ENCODE peak calls at places on chromosomes 2 and 18, in six cellular contexts. U is WTC11; V is GM04504; P is HTR-8/SVneo; B is astrocyte of the spinal cord; R is activated naive CD4-positive, alpha-beta T cell. C is an unnamed sample.

GRCh38 chr2:25381502-25381901 is 39.8 kb upstream of the DNMT3A start:
- DNase-seq in U (peak), V (no peak), P (no peak), B (no peak), R (no peak), C (no peak)

GRCh38 chr18:31487251-31488015 is 10.5 kb upstream of the DSG2 start:
- DNase-seq in U (no peak), V (peak), P (peak), B (peak), R (no peak), C (no peak)

GRCh38 chr2:187051350-187051749 is 202.4 kb upstream of the ZSWIM2 start:
- DNase-seq in U (no peak), V (no peak), P (no peak), B (no peak), R (no peak), C (no peak)

GRCh38 chr2:228768818-228769217 is 502.3 kb downstream of the PID1 start:
- DNase-seq in U (no peak), V (peak), P (peak), B (peak), R (no peak), C (peak)

GRCh38 chr2:81858998-81859397 is 1554.4 kb upstream of the LRRTM1 start:
- DNase-seq in U (no peak), V (no peak), P (no peak), B (no peak), R (no peak), C (no peak)

GRCh38 chr2:199602271-199602895 is 144.6 kb upstream of the SATB2 start:
- DNase-seq in U (peak), V (no peak), P (peak), B (no peak), R (no peak), C (no peak)

GRCh38 chr2:217802876-217803638 is 199.7 kb downstream of the TNS1 start:
- DNase-seq in U (no peak), V (no peak), P (no peak), B (no peak), R (no peak), C (no peak)

GRCh38 chr2:180559766-180560165 is 420.6 kb upstream of the UBE2E3 start:
- DNase-seq in U (no peak), V (no peak), P (no peak), B (peak), R (no peak), C (no peak)

GRCh38 chr2:3659447-3660432 is 1.7 kb downstream of the ALLC start:
- DNase-seq in U (no peak), V (no peak), P (no peak), B (no peak), R (no peak), C (no peak)

GRCh38 chr2:239753537-239753936 is 271.6 kb downstream of the NDUFA10 start:
- DNase-seq in U (no peak), V (no peak), P (no peak), B (no peak), R (no peak), C (no peak)

GRCh38 chr2:127080941-127081769 is 25.8 kb downstream of the BIN1 start:
- DNase-seq in U (no peak), V (no peak), P (no peak), B (no peak), R (no peak), C (no peak)

GRCh38 chr2:20212871-20213503 is 11.9 kb downstream of the SDC1 start:
- DNase-seq in U (no peak), V (no peak), P (no peak), B (no peak), R (no peak), C (no peak)